ENCODE peak calls at places on chromosome 3, in nine cellular contexts. Y is esophagus squamous epithelium, T is uterus, C is IMR-90, M is spleen, J is ovary, I is endothelial cell of umbilical vein, O is transverse colon, R is suprapubic skin. W is an unnamed sample. For H3K27me3, the result is how much of the 10 kb centered on the place peaks cover.

GRCh38 chr3:194270627-194271458 is 80.3 kb downstream of the CPN2 start:
- DNase-seq in Y (no peak), T (peak), C (no peak), M (peak), J (peak), I (peak), O (peak), R (peak), W (peak)

GRCh38 chr3:133377396-133377795 is 22.5 kb upstream of the BFSP2 start:
- DNase-seq in Y (no peak), T (no peak), C (peak), M (no peak), J (no peak), I (peak), O (no peak), R (no peak), W (no peak)

GRCh38 chr3:53941945-53942344 is 50.3 kb upstream of the SELENOK start:
- DNase-seq in Y (no peak), T (no peak), C (no peak), M (no peak), J (no peak), I (no peak), O (no peak), R (no peak), W (no peak)

GRCh38 chr3:43187836-43188479 is 82.1 kb upstream of the POMGNT2 start:
- DNase-seq in Y (no peak), T (no peak), C (no peak), M (no peak), J (no peak), I (no peak), O (no peak), R (no peak), W (no peak)

GRCh38 chr3:86995537-86995936 is 4.6 kb upstream of the VGLL3 start:
- DNase-seq in Y (no peak), T (no peak), C (peak), M (no peak), J (no peak), I (no peak), O (no peak), R (no peak), W (peak)

GRCh38 chr3:8579101-8579500 is 65.5 kb downstream of the SSUH2 start:
- DNase-seq in Y (no peak), T (no peak), C (peak), M (no peak), J (no peak), I (no peak), O (no peak), R (no peak), W (no peak)

GRCh38 chr3:31695280-31696008 is 162.7 kb downstream of the STT3B start:
- DNase-seq in Y (no peak), T (no peak), C (no peak), M (no peak), J (no peak), I (no peak), O (peak), R (no peak), W (no peak)

GRCh38 chr3:110069641-110070538 is 732.5 kb upstream of the DPPA4 start:
- DNase-seq in Y (no peak), T (no peak), C (peak), M (no peak), J (no peak), I (no peak), O (no peak), R (no peak), W (no peak)

GRCh38 chr3:178684881-178685590 is 148.8 kb downstream of the KCNMB2 start:
- DNase-seq in Y (no peak), T (no peak), C (no peak), M (no peak), J (no peak), I (no peak), O (no peak), R (no peak), W (no peak)

GRCh38 chr3:99808163-99808794 is 9.4 kb upstream of the CMSS1 start:
- DNase-seq in Y (no peak), T (no peak), C (peak), M (no peak), J (no peak), I (peak), O (peak), R (no peak), W (no peak)
- TF ChIP-seq POLR2A in Y (no peak), T (no peak), C (no peak), M (no peak), J (no peak), I (no peak), O (no peak), R (no peak), W (no peak)

DNA sequence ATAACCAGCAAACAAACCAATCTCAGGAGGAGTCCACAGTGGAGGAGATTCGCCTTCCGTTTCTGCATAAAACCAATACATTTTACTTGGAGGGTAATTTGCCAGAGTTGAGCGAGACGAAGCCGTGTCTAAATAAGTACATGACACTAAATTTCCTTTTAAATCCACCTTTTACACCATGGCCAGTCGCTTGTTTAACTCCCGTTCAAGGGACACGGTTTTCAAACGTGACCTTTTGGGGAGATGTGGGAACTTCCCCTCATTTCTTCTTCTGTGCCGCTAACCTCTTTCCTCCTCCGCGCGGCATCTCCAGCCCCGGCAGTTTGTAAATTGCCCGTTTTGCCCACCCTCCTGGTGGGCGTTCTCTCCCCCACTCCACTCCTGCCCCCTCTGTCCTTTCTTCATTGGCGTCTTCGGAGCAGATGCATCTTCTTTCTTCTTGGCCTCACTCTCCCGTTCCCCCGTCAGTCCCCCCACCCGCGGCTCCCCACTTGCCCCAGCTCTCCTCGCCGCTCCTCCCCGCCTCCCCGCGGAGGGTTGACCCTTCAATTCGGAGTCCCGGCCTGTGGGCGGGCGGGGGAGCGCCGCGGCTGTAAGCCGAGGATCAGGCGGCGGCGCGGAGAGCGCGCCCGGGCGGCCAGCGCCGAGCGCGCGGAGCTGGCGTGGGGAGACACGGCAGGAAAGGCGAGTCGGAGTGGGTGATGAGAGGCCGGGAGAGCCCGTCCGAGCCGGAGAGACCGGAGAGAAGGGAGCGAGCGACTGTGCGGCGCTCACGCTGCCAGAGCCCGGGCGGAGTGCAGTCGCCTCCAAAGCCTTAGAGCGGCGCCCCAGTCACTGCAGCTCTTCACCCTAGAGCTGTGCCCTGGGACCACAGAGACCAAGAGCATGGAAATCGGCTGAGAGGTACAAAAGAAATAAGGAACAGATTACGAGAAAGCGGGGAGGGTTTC is at the start of gene NLGN1:
- DNase-seq in Y (no peak), T (peak), C (peak), M (peak), J (peak), I (peak), O (peak), R (peak), W (peak)
- H3K27me3 ChIP-seq in Y (under half), T (under half), C (under half), M (half or more), J (under half), I (under half), O (half or more), R (under half), W (under half)

DNA sequence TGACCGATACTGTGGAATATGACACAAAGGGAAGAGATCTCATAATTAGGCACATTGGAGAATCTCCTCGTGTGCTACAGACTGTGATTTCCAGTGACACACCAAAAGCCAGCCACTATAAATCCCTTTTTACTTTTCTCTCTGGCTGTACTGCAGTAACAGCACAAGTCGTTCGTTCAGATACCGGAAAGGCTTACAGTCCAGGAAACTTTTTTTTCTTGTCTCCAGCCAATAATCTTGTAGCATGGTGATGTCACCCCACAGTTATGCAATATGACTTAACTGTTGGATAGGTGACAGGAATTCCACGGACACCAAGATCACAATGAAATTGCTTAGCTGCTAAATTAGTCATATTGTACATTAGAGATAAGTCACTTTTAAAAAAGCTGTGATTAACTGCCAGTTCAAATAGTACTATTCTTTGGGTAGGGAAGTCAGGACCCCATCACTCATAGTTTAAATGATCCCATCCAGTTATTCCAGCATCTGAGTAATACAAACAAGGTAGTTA is 36.3 kb upstream of the TSC22D2 start:
- DNase-seq in Y (no peak), T (peak), C (peak), M (no peak), J (no peak), I (peak), O (peak), R (no peak), W (peak)
- TF ChIP-seq POLR2A in Y (peak), T (peak), C (peak), M (no peak), J (no peak), I (peak), O (peak), R (peak), W (no peak)

GRCh38 chr3:128998532-128998931 is 2.6 kb upstream of the EFCC1 start:
- DNase-seq in Y (no peak), T (no peak), C (no peak), M (no peak), J (no peak), I (no peak), O (no peak), R (no peak), W (no peak)
- H3K27me3 ChIP-seq in Y (under half), T (under half), C (half or more), M (half or more), J (under half), I (under half), O (under half), R (under half), W (under half)

DNA sequence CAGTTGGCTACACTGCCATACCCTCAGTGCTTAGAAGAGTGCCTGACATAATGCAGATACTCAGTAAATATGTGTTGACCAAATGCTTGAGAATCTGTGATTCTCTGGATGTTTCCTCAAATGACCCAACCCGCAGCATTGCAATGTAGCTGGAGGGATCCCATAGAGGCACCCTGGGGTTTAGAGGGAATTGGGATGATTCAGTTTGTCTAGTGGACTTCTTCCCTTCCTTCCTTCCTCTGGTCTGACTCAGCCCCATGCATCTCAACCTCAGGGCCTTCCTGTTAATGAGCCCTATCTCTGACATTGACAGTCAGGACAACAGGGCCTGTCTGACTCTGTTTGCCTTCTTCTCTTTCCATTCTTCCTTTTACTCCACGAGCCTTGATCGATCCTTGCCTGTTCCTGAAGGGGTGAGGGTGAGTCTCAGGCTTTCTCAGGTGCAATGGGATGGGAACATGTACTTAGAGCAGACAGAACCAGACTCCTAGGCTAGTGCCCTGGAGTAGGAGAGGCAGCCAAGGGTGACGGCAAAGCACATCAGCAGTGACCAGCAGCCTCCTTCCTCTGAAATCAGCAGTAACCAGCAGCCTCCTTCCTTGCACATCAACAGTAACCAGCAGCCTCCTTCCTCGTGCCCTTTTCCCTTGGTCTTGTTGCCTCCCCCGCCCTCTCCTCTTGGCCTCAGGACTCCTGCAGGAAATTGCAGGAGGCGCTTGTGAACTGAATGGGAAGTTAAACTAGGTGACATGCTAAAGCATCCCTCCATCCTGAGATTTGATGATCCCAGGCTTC is 78.2 kb downstream of the DGKG start:
- DNase-seq in Y (no peak), T (no peak), C (peak), M (no peak), J (no peak), I (no peak), O (no peak), R (no peak), W (no peak)
- TF ChIP-seq POLR2A in Y (no peak), T (no peak), C (no peak), M (no peak), J (no peak), I (no peak), O (no peak), R (no peak), W (no peak)